ENCODE peak calls at places on chromosomes 13 and 19, in eight cellular contexts. D, U, O, S, P, X, V and T are unnamed samples.

GRCh38 chr19:56351208-56351607 is 36.6 kb upstream of the ZSCAN5A start:
- DNase-seq in X (no peak), U (no peak), O (no peak), P (no peak), V (no peak), D (no peak), S (no peak), T (no peak)

GRCh38 chr13:114061746-114062145 is 70.7 kb downstream of the RASA3 start:
- DNase-seq in D (no peak), S (no peak), O (no peak), V (no peak), X (no peak), U (no peak), P (no peak), T (no peak)

GRCh38 chr19:3585301-3586123 is at the start of gene GIPC3:
- DNase-seq in U (no peak), D (no peak), O (no peak), S (no peak), P (no peak), V (no peak), X (no peak), T (no peak)

GRCh38 chr19:47272448-47273312 is 2.0 kb upstream of the INAFM1 start:
- DNase-seq in S (no peak), D (no peak), U (peak), P (peak), X (peak), V (peak), O (peak), T (no peak)

GRCh38 chr13:79401259-79402071 is 4.6 kb downstream of the RBM26 start:
- DNase-seq in P (no peak), X (no peak), O (no peak), U (no peak), V (no peak), S (no peak), D (no peak), T (no peak)

GRCh38 chr13:73810647-73811046 is 323.6 kb downstream of the KLF12 start:
- DNase-seq in O (no peak), X (no peak), S (no peak), D (no peak), U (no peak), P (no peak), V (no peak), T (no peak)

GRCh38 chr19:55474269-55475265 is 1.9 kb upstream of the ZNF628 start:
- DNase-seq in X (peak), O (no peak), S (peak), P (no peak), D (peak), U (no peak), V (peak), T (peak)

GRCh38 chr13:112965103-112965502 is 3.9 kb upstream of the MCF2L start:
- DNase-seq in D (no peak), V (no peak), U (no peak), S (no peak), P (no peak), O (no peak), X (no peak), T (no peak)

GRCh38 chr19:31980851-31981250 is 364.6 kb upstream of the ZNF507 start:
- DNase-seq in U (no peak), P (no peak), S (no peak), V (no peak), X (no peak), O (no peak), D (no peak), T (no peak)

GRCh38 chr19:32404213-32404938 is 1.2 kb upstream of the DPY19L3 start:
- DNase-seq in P (peak), V (peak), U (no peak), X (no peak), O (no peak), S (no peak), D (no peak), T (no peak)

GRCh38 chr13:89899302-89900103 is 1448.0 kb upstream of the MIR17HG start:
- DNase-seq in D (no peak), O (no peak), V (no peak), X (no peak), U (no peak), P (no peak), S (no peak), T (no peak)

GRCh38 chr19:6519289-6519688 is 11.5 kb upstream of the TNFSF9 start:
- DNase-seq in P (no peak), D (peak), S (peak), V (peak), O (no peak), U (no peak), X (peak), T (peak)

GRCh38 chr19:15159251-15159650 is 41.5 kb downstream of the NOTCH3 start:
- DNase-seq in D (peak), X (peak), U (no peak), S (no peak), V (no peak), O (no peak), P (no peak), T (peak)

GRCh38 chr19:14031719-14032480 is at the start of gene IL27RA:
- DNase-seq in U (peak), X (peak), P (peak), O (no peak), V (peak), D (peak), S (peak), T (peak)

GRCh38 chr13:49421391-49421790 is 22.5 kb downstream of the CAB39L start:
- DNase-seq in D (peak), S (peak), U (no peak), X (no peak), P (peak), O (no peak), V (peak), T (no peak)

GRCh38 chr13:102609696-102610095 is 12.9 kb downstream of the TPP2 start:
- DNase-seq in D (no peak), P (no peak), X (no peak), V (no peak), O (no peak), S (no peak), U (no peak), T (no peak)

GRCh38 chr13:36006347-36006746 is 124.8 kb downstream of the DCLK1 start:
- DNase-seq in O (no peak), S (peak), X (no peak), V (peak), P (peak), D (no peak), U (no peak), T (no peak)

GRCh38 chr13:43229506-43229905 is 206.1 kb downstream of the DNAJC15 start:
- DNase-seq in U (no peak), D (no peak), V (peak), X (peak), S (peak), O (no peak), P (no peak), T (peak)

GRCh38 chr19:18668744-18669523 is 14.5 kb upstream of the CRTC1 start:
- DNase-seq in O (no peak), V (no peak), S (no peak), X (no peak), D (no peak), P (no peak), U (no peak), T (no peak)

GRCh38 chr13:22175211-22175610 is 504.3 kb downstream of the FGF9 start:
- DNase-seq in S (no peak), P (no peak), D (no peak), U (no peak), X (no peak), O (no peak), V (no peak), T (no peak)

DNA sequence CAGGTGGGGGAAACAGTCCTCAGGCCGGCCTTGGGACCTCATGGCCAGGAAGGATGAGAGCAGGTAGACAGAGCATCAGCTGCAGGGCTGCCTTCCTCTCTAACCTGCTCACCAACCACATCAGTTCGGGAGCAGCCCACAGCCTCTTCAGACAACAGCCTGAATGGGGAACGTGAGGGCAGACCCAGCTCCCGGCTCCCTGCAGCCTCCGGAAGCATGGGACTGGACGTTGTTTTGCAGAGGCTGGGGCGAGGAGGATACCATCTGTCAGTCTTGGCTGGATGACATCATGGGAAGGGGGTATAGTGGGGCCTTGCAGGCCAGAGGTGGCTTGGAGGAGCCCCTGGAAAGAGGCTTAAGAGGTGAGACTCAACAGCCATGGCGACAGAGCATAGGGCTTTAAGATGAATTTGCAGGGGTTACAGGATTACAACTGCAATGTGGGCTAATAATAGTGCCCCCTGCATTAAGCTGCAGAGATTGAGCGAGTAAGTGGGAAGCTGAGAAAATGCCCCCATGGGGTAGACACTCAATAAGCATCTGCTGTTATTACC is 1.5 kb downstream of the FXYD3 start:
- DNase-seq in P (no peak), U (no peak), O (no peak), D (no peak), X (no peak), S (no peak), V (no peak), T (no peak)
- H3K4me3 ChIP-seq in P (no peak), U (peak), O (no peak), D (peak), X (no peak), S (peak), V (no peak), T (no peak)

DNA sequence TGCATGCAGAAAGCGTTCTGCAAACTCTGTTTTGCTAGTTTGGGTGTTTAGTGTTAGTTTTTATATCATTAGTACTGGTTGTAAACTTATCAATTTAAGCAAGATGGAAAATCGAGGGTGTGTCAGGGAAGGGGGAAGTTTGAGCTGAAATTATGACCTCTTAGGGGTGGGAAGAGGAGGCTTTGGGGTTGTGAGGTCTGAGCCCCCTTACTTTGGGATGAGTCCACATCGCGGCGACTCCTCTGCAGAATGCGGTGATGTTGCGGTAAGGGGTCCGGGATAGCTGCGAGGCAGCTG is 745 bp upstream of the NDUFS7 start:
- DNase-seq in U (no peak), O (no peak), S (no peak), P (no peak), V (no peak), X (no peak), D (no peak), T (no peak)
- TF ChIP-seq CTCF in U (no peak), O (no peak), S (no peak), P (no peak), V (no peak), X (no peak), D (no peak), T (no peak)

GRCh38 chr19:918152-918437 is 962 bp downstream of the KISS1R start:
- DNase-seq in V (no peak), X (no peak), O (no peak), P (no peak), U (no peak), D (no peak), S (no peak), T (no peak)
- H3K4me3 ChIP-seq in V (no peak), X (no peak), O (no peak), P (no peak), U (no peak), D (no peak), S (no peak), T (no peak)

DNA sequence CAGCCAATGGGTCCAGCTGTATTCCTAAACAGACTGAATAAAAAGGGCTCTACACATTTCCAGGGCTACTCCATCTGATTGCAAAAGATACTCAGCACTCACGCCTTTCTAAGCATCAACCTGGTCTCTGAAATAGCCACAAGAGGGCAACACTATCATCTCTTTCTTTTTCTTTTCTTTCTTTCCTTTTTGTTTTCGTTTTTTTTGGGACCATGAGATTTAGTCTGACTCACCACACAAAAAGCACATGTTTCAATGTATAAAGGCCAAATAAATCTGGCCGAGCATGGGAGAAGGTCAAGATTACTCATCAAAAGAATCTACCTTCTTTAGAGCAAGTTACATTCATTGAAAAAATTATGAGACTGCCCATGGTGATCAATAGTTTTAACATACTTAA is 805.6 kb upstream of the ARGLU1 start:
- DNase-seq in O (no peak), D (peak), U (no peak), P (no peak), V (peak), X (peak), S (peak), T (peak)
- TF ChIP-seq CTCF in O (peak), D (peak), U (no peak), P (no peak), V (peak), X (peak), S (peak), T (peak)

GRCh38 chr19:36973844-36974195 is 57.7 kb downstream of the ZNF568 start:
- DNase-seq in O (no peak), S (no peak), D (no peak), V (no peak), P (no peak), U (no peak), X (no peak), T (no peak)

GRCh38 chr19:36973021-36973843 is 57.1 kb downstream of the ZNF568 start:
- DNase-seq in D (peak), S (peak), O (peak), U (peak), X (peak), P (peak), V (peak), T (peak)

GRCh38 chr19:36972594-36972993 is 56.5 kb downstream of the ZNF568 start:
- DNase-seq in V (no peak), O (no peak), D (no peak), X (no peak), P (no peak), S (no peak), U (no peak), T (no peak)
- H3K4me3 ChIP-seq in V (peak), O (peak), D (peak), X (peak), P (peak), S (peak), U (peak), T (peak)

DNA sequence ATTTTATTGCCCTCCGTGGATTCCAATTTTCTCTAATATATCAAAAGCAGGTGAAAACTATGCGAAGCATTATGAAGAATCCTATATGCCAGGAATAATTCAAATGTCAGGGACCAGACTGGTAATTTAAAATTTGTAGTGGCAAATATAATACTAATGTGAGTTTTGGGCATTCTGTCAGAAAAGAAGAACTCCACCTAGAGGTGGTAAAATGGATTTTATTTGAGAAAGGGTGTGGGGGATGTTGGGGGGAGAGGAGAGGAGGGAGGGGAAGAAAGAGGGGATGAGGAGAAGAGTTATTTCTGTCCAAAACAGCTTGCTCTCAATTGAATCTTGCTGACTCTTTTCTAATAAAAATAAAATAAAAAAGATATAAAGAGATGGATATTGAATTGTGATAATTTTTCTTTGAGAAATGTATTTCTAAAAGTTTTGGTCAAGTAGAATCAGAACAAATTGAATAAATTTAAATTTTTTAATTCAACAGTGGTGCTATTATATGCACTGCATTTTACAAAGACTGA is 929.3 kb upstream of the SLITRK5 start:
- DNase-seq in S (no peak), V (no peak), P (no peak), D (no peak), U (no peak), O (no peak), X (no peak), T (peak)
- TF ChIP-seq CTCF in S (no peak), V (no peak), P (no peak), D (no peak), U (no peak), O (no peak), X (no peak), T (peak)